ENCODE peak calls at places on chromosomes 3 and 15, in eight cellular contexts. U is uterus, Y is H54, X is GM12892, B is adrenal gland, V is Peyer's patch, R is tibial nerve, Z is esophagus muscularis mucosa. J is an unnamed sample.

GRCh38 chr3:52857870-52858269 is 23.1 kb upstream of the MUSTN1 start:
- DNase-seq in U (no peak), Y (no peak), X (no peak), B (no peak), V (no peak), R (no peak), Z (no peak), J (no peak)

GRCh38 chr3:132695422-132695821 is 26.8 kb downstream of the NPHP3 start:
- DNase-seq in U (no peak), Y (no peak), X (no peak), B (no peak), V (no peak), R (no peak), Z (no peak), J (no peak)

GRCh38 chr15:31325432-31325975 is 1.1 kb upstream of the KLF13 start:
- DNase-seq in U (peak), Y (peak), X (no peak), B (peak), V (peak), R (peak), Z (peak), J (no peak)

GRCh38 chr3:107676469-107677309 is 153.9 kb downstream of the BBX start:
- DNase-seq in U (no peak), Y (no peak), X (no peak), B (no peak), V (no peak), R (no peak), Z (no peak), J (no peak)

GRCh38 chr15:62787401-62787800 is 255.1 kb upstream of the TPM1 start:
- DNase-seq in U (no peak), Y (no peak), X (no peak), B (no peak), V (no peak), R (no peak), Z (no peak), J (no peak)

GRCh38 chr15:52496776-52497470 is 31.8 kb downstream of the MYO5A start:
- DNase-seq in U (no peak), Y (no peak), X (no peak), B (no peak), V (no peak), R (no peak), Z (no peak), J (no peak)

GRCh38 chr3:127547761-127548605 is 42.5 kb downstream of the TPRA1 start:
- DNase-seq in U (peak), Y (peak), X (peak), B (peak), V (peak), R (peak), Z (no peak), J (peak)

GRCh38 chr15:95503107-95503506 is 827.4 kb upstream of the NR2F2 start:
- DNase-seq in U (no peak), Y (no peak), X (no peak), B (no peak), V (no peak), R (no peak), Z (no peak), J (no peak)

GRCh38 chr15:78047631-78048409 is 29.7 kb downstream of the TBC1D2B start:
- DNase-seq in U (peak), Y (no peak), X (no peak), B (peak), V (peak), R (no peak), Z (no peak), J (no peak)

GRCh38 chr3:173403376-173403775 is 5.8 kb downstream of the NLGN1 start:
- DNase-seq in U (no peak), Y (no peak), X (no peak), B (no peak), V (no peak), R (no peak), Z (no peak), J (no peak)

GRCh38 chr3:50472958-50473357 is 30.5 kb downstream of the CACNA2D2 start:
- DNase-seq in U (no peak), Y (no peak), X (no peak), B (no peak), V (no peak), R (no peak), Z (no peak), J (no peak)

GRCh38 chr3:123706871-123707270 is 122.0 kb upstream of the HACD2 start:
- DNase-seq in U (no peak), Y (no peak), X (no peak), B (no peak), V (no peak), R (no peak), Z (no peak), J (no peak)

GRCh38 chr15:93900476-93901400 is 330.6 kb upstream of the MCTP2 start:
- DNase-seq in U (no peak), Y (peak), X (no peak), B (no peak), V (no peak), R (no peak), Z (no peak), J (no peak)

GRCh38 chr15:41561104-41561776 is 2.2 kb downstream of the TYRO3 start:
- DNase-seq in U (peak), Y (no peak), X (no peak), B (no peak), V (no peak), R (no peak), Z (no peak), J (no peak)

GRCh38 chr15:68186671-68187397 is 18.3 kb downstream of the CALML4 start:
- DNase-seq in U (no peak), Y (no peak), X (no peak), B (no peak), V (no peak), R (no peak), Z (no peak), J (no peak)

GRCh38 chr15:100918690-100919480 is at the start of gene LRRK1:
- DNase-seq in U (peak), Y (peak), X (peak), B (no peak), V (peak), R (no peak), Z (no peak), J (no peak)

GRCh38 chr3:171828852-171829770 is 14.0 kb upstream of the TMEM212 start:
- DNase-seq in U (no peak), Y (no peak), X (no peak), B (no peak), V (no peak), R (no peak), Z (no peak), J (no peak)

DNA sequence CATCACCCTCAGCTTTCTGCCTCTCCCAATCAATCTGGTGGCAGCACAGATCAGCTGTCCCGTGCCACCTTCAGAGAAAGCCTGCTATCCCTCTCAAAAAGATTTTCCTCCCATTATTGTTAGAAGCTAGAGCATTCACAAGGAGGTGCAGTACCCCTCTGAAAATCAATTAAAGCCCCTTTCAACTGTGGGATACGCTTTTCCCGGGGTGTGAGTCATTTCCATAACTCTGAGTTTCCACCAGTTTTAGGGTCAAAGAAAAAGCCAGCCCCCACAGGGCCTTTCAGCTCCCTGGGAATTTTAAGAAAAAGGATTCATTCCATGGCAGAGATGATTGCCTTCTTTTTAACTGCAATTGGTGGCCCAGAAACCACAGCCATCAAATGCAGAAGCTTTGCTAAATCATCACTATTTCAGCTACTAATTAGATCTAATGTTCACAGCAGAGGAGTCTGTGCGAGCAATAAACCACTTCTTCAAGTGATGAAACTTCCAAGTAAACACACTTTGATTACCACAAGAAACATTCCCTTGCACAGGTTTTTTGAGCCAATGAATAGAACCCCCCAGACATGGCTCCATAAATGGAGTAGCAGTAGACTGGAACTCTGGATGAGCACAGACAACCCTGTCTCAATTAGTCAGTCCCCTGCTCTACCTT is 270.0 kb upstream of the TPRG1 start:
- DNase-seq in U (no peak), Y (no peak), X (no peak), B (no peak), V (no peak), R (no peak), Z (peak), J (no peak)
- TF ChIP-seq POLR2A in U (no peak), Y (no peak), X (no peak), B (no peak), V (no peak), R (no peak), Z (no peak), J (no peak)

GRCh38 chr3:169771651-169772529 is 1.3 kb upstream of the MYNN start:
- DNase-seq in U (peak), Y (peak), X (no peak), B (peak), V (peak), R (peak), Z (no peak), J (no peak)
- TF ChIP-seq POLR2A in U (no peak), Y (no peak), X (no peak), B (no peak), V (no peak), R (no peak), Z (no peak), J (no peak)

DNA sequence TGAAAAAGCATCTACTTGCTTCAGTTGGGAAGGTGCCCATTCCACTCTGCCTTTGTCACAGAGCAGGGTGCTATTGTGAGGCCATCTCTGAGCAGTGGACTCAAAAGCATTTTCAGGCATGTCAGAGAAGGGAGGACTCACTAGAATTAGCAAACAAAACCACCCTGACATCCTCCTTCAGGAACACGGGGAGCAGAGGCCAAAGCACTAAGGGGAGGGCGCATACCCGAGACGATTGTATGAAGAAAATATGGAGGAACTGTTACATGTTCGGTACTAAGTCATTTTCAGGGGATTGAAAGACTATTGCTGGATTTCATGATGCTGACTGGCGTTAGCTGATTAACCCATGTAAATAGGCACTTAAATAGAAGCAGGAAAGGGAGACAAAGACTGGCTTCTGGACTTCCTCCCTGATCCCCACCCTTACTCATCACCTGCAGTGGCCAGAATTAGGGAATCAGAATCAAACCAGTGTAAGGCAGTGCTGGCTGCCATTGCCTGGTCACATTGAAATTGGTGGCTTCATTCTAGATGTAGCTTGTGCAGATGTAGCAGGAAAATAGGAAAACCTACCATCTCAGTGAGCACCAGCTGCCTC is 14.8 kb downstream of the THBS1 start:
- DNase-seq in U (no peak), Y (no peak), X (no peak), B (no peak), V (no peak), R (no peak), Z (no peak), J (no peak)
- TF ChIP-seq POLR2A in U (no peak), Y (no peak), X (no peak), B (no peak), V (no peak), R (no peak), Z (no peak), J (no peak)

GRCh38 chr3:15288331-15288726 is 44.1 kb downstream of the SH3BP5 start:
- DNase-seq in U (no peak), Y (no peak), X (no peak), B (peak), V (no peak), R (no peak), Z (no peak), J (no peak)

GRCh38 chr3:15286022-15286421 is 46.4 kb downstream of the SH3BP5 start:
- DNase-seq in U (no peak), Y (no peak), X (no peak), B (peak), V (no peak), R (no peak), Z (no peak), J (no peak)

GRCh38 chr3:15289661-15290060 is 42.7 kb downstream of the SH3BP5 start:
- DNase-seq in U (no peak), Y (no peak), X (no peak), B (no peak), V (no peak), R (no peak), Z (no peak), J (no peak)

GRCh38 chr3:15290731-15291130 is 41.7 kb downstream of the SH3BP5 start:
- DNase-seq in U (no peak), Y (no peak), X (no peak), B (peak), V (no peak), R (no peak), Z (no peak), J (no peak)

DNA sequence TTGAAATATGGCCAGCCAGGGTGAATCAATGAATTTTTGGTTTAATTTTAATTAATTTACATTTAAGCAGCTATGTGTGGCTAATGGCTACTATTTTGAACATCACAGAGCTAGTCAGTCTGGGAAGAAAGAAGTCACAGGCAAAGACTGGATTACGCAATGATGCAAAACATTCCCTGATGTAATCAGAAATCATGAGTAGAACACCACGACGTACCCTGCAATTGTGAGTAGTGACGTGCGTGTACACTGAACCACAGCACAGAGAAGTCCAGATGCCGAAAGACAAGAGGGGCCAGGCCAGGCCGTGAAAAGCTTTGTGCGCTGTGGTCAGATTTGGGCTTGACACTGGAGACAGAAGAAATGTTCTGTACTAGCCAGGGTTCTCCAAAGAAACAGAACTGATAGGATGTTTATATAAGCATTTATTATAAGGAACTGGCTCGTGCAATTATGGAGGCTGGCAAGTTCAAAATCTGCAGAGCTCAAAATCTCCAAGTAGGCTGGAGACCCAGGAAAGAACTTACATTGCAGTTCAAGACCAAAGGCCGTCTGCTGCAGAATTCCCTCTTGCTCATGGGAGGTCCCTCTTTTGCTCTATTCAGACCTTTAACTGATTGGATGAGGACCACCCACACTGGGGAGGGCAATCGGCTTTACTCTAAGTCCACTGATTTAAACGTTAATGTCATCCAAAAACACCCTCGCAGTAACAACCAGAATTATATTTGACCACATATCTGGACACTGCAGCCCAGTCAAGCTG is 44.6 kb downstream of the SH3BP5 start:
- DNase-seq in U (peak), Y (no peak), X (no peak), B (peak), V (no peak), R (peak), Z (peak), J (no peak)
- TF ChIP-seq POLR2A in U (peak), Y (no peak), X (no peak), B (peak), V (no peak), R (peak), Z (no peak), J (no peak)

GRCh38 chr3:9194509-9195184 is 54.8 kb downstream of the SRGAP3 start:
- DNase-seq in U (no peak), Y (no peak), X (no peak), B (no peak), V (no peak), R (no peak), Z (no peak), J (no peak)
- TF ChIP-seq POLR2A in U (no peak), Y (no peak), X (no peak), B (no peak), V (no peak), R (no peak), Z (no peak), J (no peak)

GRCh38 chr15:90934256-90934948 is 683 bp upstream of the UNC45A start:
- DNase-seq in U (peak), Y (peak), X (peak), B (peak), V (peak), R (peak), Z (peak), J (peak)

GRCh38 chr15:90936823-90937222 is 1.7 kb downstream of the UNC45A start:
- DNase-seq in U (no peak), Y (no peak), X (no peak), B (no peak), V (no peak), R (no peak), Z (no peak), J (no peak)

GRCh38 chr15:90932660-90932991 is 277 bp upstream of the HDDC3 start:
- DNase-seq in U (no peak), Y (no peak), X (no peak), B (no peak), V (no peak), R (no peak), Z (no peak), J (no peak)

GRCh38 chr15:90933310-90933709 is 961 bp upstream of the HDDC3 start:
- DNase-seq in U (no peak), Y (no peak), X (no peak), B (no peak), V (no peak), R (no peak), Z (no peak), J (no peak)

DNA sequence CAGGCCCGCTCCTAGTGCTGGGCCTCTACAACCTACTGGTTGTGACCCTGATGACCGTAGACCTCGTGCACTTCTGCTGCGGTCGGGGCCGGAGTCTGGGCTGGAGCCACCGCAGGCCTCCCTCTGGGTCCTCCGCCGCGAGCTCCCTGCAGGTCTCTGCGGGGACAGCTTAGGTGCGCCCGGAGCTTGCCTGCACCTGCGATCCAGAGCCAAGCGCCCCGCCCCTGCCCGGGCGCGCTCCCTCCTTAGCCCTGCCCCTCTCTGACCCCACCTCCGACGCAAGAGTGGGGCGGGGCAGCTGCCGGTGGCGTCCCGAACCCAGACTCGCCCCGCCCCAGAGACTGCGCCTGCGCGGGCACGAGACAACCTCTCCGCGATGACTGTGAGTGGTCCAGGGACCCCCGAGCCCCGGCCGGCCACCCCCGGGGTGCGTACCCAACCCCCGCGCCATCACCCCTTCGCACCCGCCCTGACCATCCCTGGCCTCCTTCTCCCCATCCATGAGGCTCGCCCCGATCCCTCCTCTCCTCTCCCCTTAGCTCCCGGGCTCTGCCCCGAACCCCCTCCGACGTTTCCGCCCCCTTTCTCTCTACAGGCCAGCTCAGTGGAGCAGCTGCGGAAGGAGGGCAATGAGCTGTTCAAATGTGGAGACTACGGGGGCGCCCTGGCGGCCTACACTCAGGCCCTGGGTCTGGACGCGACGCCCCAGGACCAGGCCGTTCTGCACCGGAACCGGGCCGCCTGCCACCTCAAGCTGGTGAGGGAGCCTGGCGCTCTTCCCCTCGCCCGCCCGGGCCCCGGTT is at the start of gene UNC45A:
- DNase-seq in U (peak), Y (peak), X (peak), B (peak), V (peak), R (peak), Z (peak), J (peak)
- TF ChIP-seq POLR2A in U (peak), Y (peak), X (peak), B (peak), V (peak), R (peak), Z (no peak), J (no peak)

DNA sequence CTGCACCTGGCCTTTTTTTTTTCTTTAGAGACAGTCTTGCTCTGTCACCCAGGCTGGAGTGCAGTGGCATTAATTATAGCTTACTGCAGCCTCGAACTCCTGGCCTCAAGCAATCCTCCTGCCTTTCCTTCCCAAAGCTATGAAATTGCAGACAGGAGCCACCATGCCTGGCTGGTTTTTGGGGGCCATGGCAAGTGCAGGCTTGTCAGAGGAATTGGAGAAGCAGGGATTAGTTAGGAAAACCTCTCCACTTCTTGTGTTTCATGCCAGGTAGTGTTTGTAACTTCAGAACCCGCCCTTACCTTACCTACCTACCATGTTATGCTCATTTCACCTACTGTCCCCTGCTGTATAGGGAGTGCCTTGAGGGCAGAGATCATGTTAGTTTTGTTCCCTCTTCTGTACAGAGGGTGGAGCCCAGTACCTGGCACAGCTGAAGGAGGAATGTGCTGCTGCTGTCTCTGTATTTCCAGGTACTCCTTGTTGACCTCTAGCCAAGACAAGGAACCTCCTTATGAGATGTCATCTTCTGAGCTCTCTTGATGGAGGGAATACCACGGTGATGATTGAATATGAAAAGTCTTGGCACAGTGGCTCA is 43.8 kb downstream of the TRAK1 start:
- DNase-seq in U (no peak), Y (no peak), X (no peak), B (no peak), V (no peak), R (no peak), Z (no peak), J (no peak)
- TF ChIP-seq POLR2A in U (no peak), Y (no peak), X (no peak), B (no peak), V (no peak), R (no peak), Z (no peak), J (no peak)

DNA sequence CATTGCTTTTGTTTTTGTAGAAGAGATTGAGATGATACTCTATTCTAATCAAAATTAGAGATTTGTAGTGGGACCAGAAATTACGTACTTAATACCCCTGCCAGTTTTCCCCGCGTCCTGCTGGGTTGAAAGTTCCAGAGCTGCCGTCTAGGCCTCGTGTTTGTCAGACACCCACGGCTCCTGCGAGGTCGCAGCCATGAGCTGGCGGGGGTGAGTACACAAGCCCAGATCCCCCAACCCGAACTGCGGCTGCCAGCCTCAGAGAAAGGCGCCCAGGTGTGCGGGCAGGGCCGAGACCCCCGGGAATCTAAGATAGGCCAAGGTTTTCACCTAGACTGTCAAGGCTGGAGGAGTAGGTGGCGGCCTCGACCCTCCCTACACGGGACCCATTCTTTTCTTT is 26.3 kb downstream of the GPR160 start:
- DNase-seq in U (no peak), Y (no peak), X (no peak), B (no peak), V (no peak), R (no peak), Z (no peak), J (no peak)
- TF ChIP-seq POLR2A in U (no peak), Y (no peak), X (no peak), B (no peak), V (no peak), R (no peak), Z (no peak), J (no peak)

GRCh38 chr15:44706946-44707636 is 4.0 kb downstream of the PATL2 start:
- DNase-seq in U (no peak), Y (no peak), X (no peak), B (no peak), V (no peak), R (no peak), Z (no peak), J (no peak)
- TF ChIP-seq POLR2A in U (no peak), Y (no peak), X (no peak), B (no peak), V (peak), R (no peak), Z (no peak), J (no peak)

J was measured in GM12891.